ENCODE peak calls at places on chromosomes 7 and 10, in eight cellular contexts. One of them, this sample, is unnamed.
A peak's percentile ranks its signal among the peaks of the same experiment; 100 is the strongest.

GRCh38 chr10:29377333-29377961 is 88.6 kb downstream of the LYZL1 start:
- DNase-seq in transverse colon: no peak
- DNase-seq in SK-N-SH: peak; percentile 55
- DNase-seq in spleen: no peak
- DNase-seq in sigmoid colon: no peak
- DNase-seq in breast epithelium: no peak
- DNase-seq in HL-60: no peak
- DNase-seq in endothelial cell of umbilical vein: peak; percentile 30
- DNase-seq in this sample: peak; percentile 43

GRCh38 chr10:74855027-74855426 is 28.6 kb downstream of the KAT6B start:
- DNase-seq in SK-N-SH: peak; percentile 62
- DNase-seq in breast epithelium: no peak
- DNase-seq in endothelial cell of umbilical vein: no peak
- DNase-seq in sigmoid colon: peak; percentile 73
- DNase-seq in HL-60: no peak
- DNase-seq in spleen: no peak
- DNase-seq in transverse colon: peak; percentile 41
- DNase-seq in this sample: no peak

GRCh38 chr7:141533149-141533949 is 17.9 kb upstream of the AGK start:
- DNase-seq in endothelial cell of umbilical vein: peak; percentile 67
- DNase-seq in SK-N-SH: peak; percentile 77
- DNase-seq in HL-60: peak; percentile 40
- DNase-seq in spleen: peak; percentile 82
- DNase-seq in sigmoid colon: peak; percentile 70
- DNase-seq in transverse colon: peak; percentile 64
- DNase-seq in breast epithelium: peak; percentile 56
- DNase-seq in this sample: peak; percentile 96

GRCh38 chr10:28217848-28218247 is 85.0 kb downstream of the MPP7 start:
- DNase-seq in sigmoid colon: no peak
- DNase-seq in spleen: no peak
- DNase-seq in endothelial cell of umbilical vein: no peak
- DNase-seq in transverse colon: no peak
- DNase-seq in breast epithelium: no peak
- DNase-seq in HL-60: no peak
- DNase-seq in SK-N-SH: no peak
- DNase-seq in this sample: no peak

GRCh38 chr10:29554660-29555059 is 80.1 kb downstream of the SVIL start:
- DNase-seq in breast epithelium: no peak
- DNase-seq in sigmoid colon: no peak
- DNase-seq in endothelial cell of umbilical vein: no peak
- DNase-seq in spleen: no peak
- DNase-seq in HL-60: no peak
- DNase-seq in transverse colon: no peak
- DNase-seq in SK-N-SH: no peak
- DNase-seq in this sample: peak; percentile 49

GRCh38 chr7:106704000-106704840 is 43.3 kb upstream of the CCDC71L start:
- DNase-seq in spleen: no peak
- DNase-seq in SK-N-SH: no peak
- DNase-seq in transverse colon: no peak
- DNase-seq in sigmoid colon: no peak
- DNase-seq in HL-60: no peak
- DNase-seq in breast epithelium: no peak
- DNase-seq in endothelial cell of umbilical vein: no peak
- DNase-seq in this sample: no peak

GRCh38 chr7:9201928-9202327 is 768.5 kb downstream of the NXPH1 start:
- DNase-seq in HL-60: no peak
- DNase-seq in SK-N-SH: no peak
- DNase-seq in transverse colon: no peak
- DNase-seq in sigmoid colon: no peak
- DNase-seq in spleen: no peak
- DNase-seq in breast epithelium: no peak
- DNase-seq in endothelial cell of umbilical vein: no peak
- DNase-seq in this sample: peak; percentile 14

GRCh38 chr10:79367421-79368189 is 20.3 kb downstream of the PPIF start:
- DNase-seq in sigmoid colon: no peak
- DNase-seq in transverse colon: no peak
- DNase-seq in breast epithelium: no peak
- DNase-seq in endothelial cell of umbilical vein: no peak
- DNase-seq in HL-60: no peak
- DNase-seq in spleen: no peak
- DNase-seq in SK-N-SH: no peak
- DNase-seq in this sample: no peak

GRCh38 chr7:92925876-92926696 is 89.7 kb upstream of the CDK6 start:
- DNase-seq in breast epithelium: no peak
- DNase-seq in endothelial cell of umbilical vein: no peak
- DNase-seq in sigmoid colon: no peak
- DNase-seq in SK-N-SH: no peak
- DNase-seq in HL-60: no peak
- DNase-seq in spleen: no peak
- DNase-seq in transverse colon: no peak
- DNase-seq in this sample: peak; percentile 78

GRCh38 chr10:36888925-36889573 is 236.3 kb upstream of the ANKRD30A start:
- DNase-seq in SK-N-SH: peak; percentile 36
- DNase-seq in spleen: no peak
- DNase-seq in endothelial cell of umbilical vein: peak; percentile 13
- DNase-seq in transverse colon: peak; percentile 13
- DNase-seq in sigmoid colon: no peak
- DNase-seq in breast epithelium: peak; percentile 65
- DNase-seq in HL-60: peak; percentile 51
- DNase-seq in this sample: peak; percentile 74

GRCh38 chr10:82221750-82222149 is 346.8 kb downstream of the NRG3 start:
- DNase-seq in transverse colon: peak; percentile 10
- DNase-seq in endothelial cell of umbilical vein: no peak
- DNase-seq in spleen: no peak
- DNase-seq in sigmoid colon: no peak
- DNase-seq in SK-N-SH: no peak
- DNase-seq in HL-60: no peak
- DNase-seq in breast epithelium: no peak
- DNase-seq in this sample: peak; percentile 49

GRCh38 chr10:112827951-112828350 is 122.1 kb upstream of the TCF7L2 start:
- DNase-seq in transverse colon: no peak
- DNase-seq in SK-N-SH: no peak
- DNase-seq in endothelial cell of umbilical vein: no peak
- DNase-seq in HL-60: no peak
- DNase-seq in breast epithelium: no peak
- DNase-seq in sigmoid colon: no peak
- DNase-seq in spleen: no peak
- DNase-seq in this sample: no peak

GRCh38 chr10:11403116-11403515 is 208.3 kb downstream of the USP6NL start:
- DNase-seq in HL-60: no peak
- DNase-seq in sigmoid colon: no peak
- DNase-seq in endothelial cell of umbilical vein: no peak
- DNase-seq in SK-N-SH: no peak
- DNase-seq in spleen: peak; percentile 85
- DNase-seq in transverse colon: peak; percentile 16
- DNase-seq in breast epithelium: no peak
- DNase-seq in this sample: no peak

GRCh38 chr7:103117465-103117864 is 31.4 kb downstream of the NAPEPLD start:
- DNase-seq in transverse colon: no peak
- DNase-seq in endothelial cell of umbilical vein: no peak
- DNase-seq in sigmoid colon: no peak
- DNase-seq in breast epithelium: no peak
- DNase-seq in HL-60: no peak
- DNase-seq in spleen: no peak
- DNase-seq in SK-N-SH: no peak
- DNase-seq in this sample: no peak

GRCh38 chr10:132446661-132447445 is 49.9 kb downstream of the PWWP2B start:
- DNase-seq in sigmoid colon: no peak
- DNase-seq in transverse colon: peak; percentile 90
- DNase-seq in breast epithelium: no peak
- DNase-seq in HL-60: peak; percentile 94
- DNase-seq in SK-N-SH: peak; percentile 66
- DNase-seq in spleen: peak; percentile 94
- DNase-seq in endothelial cell of umbilical vein: no peak
- DNase-seq in this sample: no peak

GRCh38 chr7:128210036-128210347 is 31.1 kb upstream of the LEP start:
- DNase-seq in spleen: no peak
- DNase-seq in transverse colon: no peak
- DNase-seq in HL-60: no peak
- DNase-seq in SK-N-SH: no peak
- DNase-seq in endothelial cell of umbilical vein: no peak
- DNase-seq in sigmoid colon: peak; percentile 39
- DNase-seq in breast epithelium: no peak
- DNase-seq in this sample: no peak
- TF ChIP-seq CTCF in spleen: no peak
- TF ChIP-seq CTCF in transverse colon: no peak
- TF ChIP-seq CTCF in HL-60: no peak
- TF ChIP-seq CTCF in SK-N-SH: no peak
- TF ChIP-seq CTCF in endothelial cell of umbilical vein: no peak
- TF ChIP-seq CTCF in sigmoid colon: no peak
- TF ChIP-seq CTCF in breast epithelium: no peak
- TF ChIP-seq CTCF in this sample: no peak

DNA sequence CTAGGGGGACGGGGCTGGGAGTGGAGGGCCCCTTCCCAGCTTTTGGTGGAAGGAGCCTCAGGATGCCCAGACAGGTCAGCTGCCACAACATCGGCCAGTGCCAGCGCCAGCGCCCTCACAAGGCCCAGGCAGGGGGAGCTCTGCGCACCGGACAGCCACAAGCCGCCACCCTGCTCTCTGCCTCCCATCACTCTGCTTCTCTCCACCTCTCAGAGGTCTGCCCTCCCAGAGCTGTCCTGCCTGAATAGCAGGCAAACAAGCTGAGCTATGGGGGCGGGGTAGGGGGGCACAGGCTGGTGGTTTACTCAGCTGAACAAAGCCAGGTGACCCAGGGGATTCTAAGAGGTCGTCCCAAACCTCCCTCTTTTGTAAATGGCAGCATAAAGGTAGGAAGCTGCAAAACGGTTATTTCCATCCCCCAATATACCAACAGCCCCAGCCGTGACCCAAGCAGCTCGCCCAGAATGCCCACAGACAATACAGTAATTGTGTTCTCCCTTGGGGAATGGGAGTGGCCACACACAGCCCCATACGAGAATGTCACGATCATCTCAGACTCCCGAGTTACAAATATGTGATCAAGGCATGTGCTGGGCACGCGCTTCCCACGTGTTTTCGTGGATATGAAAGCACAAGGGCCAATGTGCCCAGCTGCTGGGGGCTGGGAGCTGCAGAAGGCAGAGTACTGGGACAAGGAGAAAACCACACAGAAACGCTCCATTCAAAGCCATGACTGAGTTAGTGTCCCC is 19.7 kb downstream of the FAM53B start:
- DNase-seq in HL-60: no peak
- DNase-seq in endothelial cell of umbilical vein: no peak
- DNase-seq in SK-N-SH: no peak
- DNase-seq in breast epithelium: peak; percentile 43
- DNase-seq in transverse colon: peak; percentile 69
- DNase-seq in spleen: peak; percentile 79
- DNase-seq in sigmoid colon: peak; percentile 79
- DNase-seq in this sample: no peak
- TF ChIP-seq POLR2AphosphoS5 in HL-60: no peak
- TF ChIP-seq POLR2AphosphoS5 in endothelial cell of umbilical vein: no peak
- TF ChIP-seq POLR2AphosphoS5 in SK-N-SH: no peak
- TF ChIP-seq POLR2AphosphoS5 in breast epithelium: peak; percentile 39
- TF ChIP-seq POLR2AphosphoS5 in transverse colon: no peak
- TF ChIP-seq POLR2AphosphoS5 in spleen: no peak
- TF ChIP-seq POLR2AphosphoS5 in sigmoid colon: no peak
- TF ChIP-seq POLR2AphosphoS5 in this sample: no peak

GRCh38 chr10:92291921-92292860 is 1.2 kb downstream of the MARCHF5 start:
- DNase-seq in breast epithelium: no peak
- DNase-seq in spleen: peak; percentile 83
- DNase-seq in SK-N-SH: peak; percentile 59
- DNase-seq in HL-60: peak; percentile 67
- DNase-seq in endothelial cell of umbilical vein: peak; percentile 71
- DNase-seq in transverse colon: peak; percentile 58
- DNase-seq in sigmoid colon: peak; percentile 75
- DNase-seq in this sample: peak; percentile 54

GRCh38 chr10:92290076-92290836 is 622 bp downstream of the CPEB3 start:
- DNase-seq in sigmoid colon: peak; percentile 71
- DNase-seq in transverse colon: peak; percentile 44
- DNase-seq in spleen: no peak
- DNase-seq in endothelial cell of umbilical vein: peak; percentile 66
- DNase-seq in HL-60: peak; percentile 27
- DNase-seq in breast epithelium: peak; percentile 65
- DNase-seq in SK-N-SH: no peak
- DNase-seq in this sample: peak; percentile 51

GRCh38 chr10:92291610-92291859 is 568 bp downstream of the MARCHF5 start:
- DNase-seq in spleen: no peak
- DNase-seq in breast epithelium: no peak
- DNase-seq in HL-60: peak; percentile 8
- DNase-seq in sigmoid colon: no peak
- DNase-seq in SK-N-SH: no peak
- DNase-seq in endothelial cell of umbilical vein: no peak
- DNase-seq in transverse colon: no peak
- DNase-seq in this sample: no peak

GRCh38 chr10:92290837-92291609 is at the start of the genes CPEB3 and MARCHF5:
- DNase-seq in endothelial cell of umbilical vein: peak; percentile 98
- DNase-seq in SK-N-SH: peak; percentile 96
- DNase-seq in breast epithelium: peak; percentile 94
- DNase-seq in HL-60: peak; percentile 95
- DNase-seq in sigmoid colon: peak; percentile 98
- DNase-seq in transverse colon: peak; percentile 97
- DNase-seq in spleen: peak; percentile 100
- DNase-seq in this sample: peak; percentile 98
- TF ChIP-seq CTCF in endothelial cell of umbilical vein: peak; percentile 45
- TF ChIP-seq CTCF in SK-N-SH: peak; percentile 57
- TF ChIP-seq CTCF in breast epithelium: peak; percentile 94
- TF ChIP-seq CTCF in HL-60: no peak
- TF ChIP-seq CTCF in sigmoid colon: peak; percentile 95
- TF ChIP-seq CTCF in transverse colon: peak; percentile 68
- TF ChIP-seq CTCF in spleen: peak; percentile 89
- TF ChIP-seq CTCF in this sample: peak; percentile 42

DNA sequence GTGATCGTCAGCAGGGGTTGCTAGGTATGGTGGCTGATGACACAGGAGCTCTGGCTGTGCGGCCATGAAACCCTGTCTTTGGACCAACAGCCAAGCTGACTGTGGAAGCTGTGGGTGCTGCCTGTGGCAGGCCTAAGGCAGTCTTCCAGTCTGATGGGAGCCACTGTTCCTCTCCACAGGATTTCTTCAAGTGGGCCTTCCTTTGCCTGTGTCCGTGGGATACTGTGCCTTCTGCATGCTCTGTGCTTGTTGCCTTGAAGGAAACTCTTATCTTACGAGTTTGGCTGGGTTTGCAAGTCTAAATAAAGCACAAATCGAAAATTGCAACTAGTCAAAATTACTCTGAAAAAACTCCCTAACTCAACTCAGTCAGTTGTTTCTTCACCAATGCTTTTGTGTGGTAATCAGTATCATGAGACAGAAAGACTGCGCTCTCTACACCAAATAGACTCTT is 101.9 kb upstream of the PDLIM1 start:
- DNase-seq in endothelial cell of umbilical vein: no peak
- DNase-seq in breast epithelium: no peak
- DNase-seq in sigmoid colon: no peak
- DNase-seq in transverse colon: no peak
- DNase-seq in spleen: no peak
- DNase-seq in SK-N-SH: no peak
- DNase-seq in HL-60: no peak
- DNase-seq in this sample: no peak
- TF ChIP-seq POLR2AphosphoS5 in endothelial cell of umbilical vein: no peak
- TF ChIP-seq POLR2AphosphoS5 in breast epithelium: no peak
- TF ChIP-seq POLR2AphosphoS5 in sigmoid colon: no peak
- TF ChIP-seq POLR2AphosphoS5 in transverse colon: no peak
- TF ChIP-seq POLR2AphosphoS5 in spleen: no peak
- TF ChIP-seq POLR2AphosphoS5 in SK-N-SH: no peak
- TF ChIP-seq POLR2AphosphoS5 in HL-60: no peak
- TF ChIP-seq POLR2AphosphoS5 in this sample: no peak